ENCODE peak calls at places on chromosomes 1 and 21, in eight cellular contexts. One of them, this sample, is unnamed.

GRCh38 chr1:111595807-111596206 is 23.8 kb upstream of the RAP1A start:
- DNase-seq in HL-60: no peak
- DNase-seq in neuronal stem cell: no peak
- DNase-seq in tibial artery: no peak
- DNase-seq in A673: no peak
- DNase-seq in upper lobe of right lung: no peak
- DNase-seq in esophagus muscularis mucosa: no peak
- DNase-seq in esophagus squamous epithelium: no peak
- DNase-seq in this sample: no peak

GRCh38 chr1:172885411-172885810 is 165.3 kb downstream of the TNFSF18 start:
- DNase-seq in HL-60: no peak
- DNase-seq in neuronal stem cell: no peak
- DNase-seq in tibial artery: no peak
- DNase-seq in A673: no peak
- DNase-seq in upper lobe of right lung: no peak
- DNase-seq in esophagus muscularis mucosa: no peak
- DNase-seq in esophagus squamous epithelium: no peak
- DNase-seq in this sample: no peak

GRCh38 chr1:172414331-172414730 is 6.2 kb upstream of the C1orf105 start:
- DNase-seq in HL-60: no peak
- DNase-seq in neuronal stem cell: no peak
- DNase-seq in tibial artery: no peak
- DNase-seq in A673: no peak
- DNase-seq in upper lobe of right lung: no peak
- DNase-seq in esophagus muscularis mucosa: no peak
- DNase-seq in esophagus squamous epithelium: no peak
- DNase-seq in this sample: no peak

GRCh38 chr1:222466150-222466865 is 81.6 kb downstream of the HHIPL2 start:
- DNase-seq in HL-60: no peak
- DNase-seq in neuronal stem cell: no peak
- DNase-seq in tibial artery: no peak
- DNase-seq in A673: no peak
- DNase-seq in upper lobe of right lung: no peak
- DNase-seq in esophagus muscularis mucosa: no peak
- DNase-seq in esophagus squamous epithelium: no peak
- DNase-seq in this sample: no peak

GRCh38 chr1:59691261-59691660 is 123.5 kb upstream of the HOOK1 start:
- DNase-seq in HL-60: no peak
- DNase-seq in neuronal stem cell: no peak
- DNase-seq in tibial artery: no peak
- DNase-seq in A673: no peak
- DNase-seq in upper lobe of right lung: no peak
- DNase-seq in esophagus muscularis mucosa: peak
- DNase-seq in esophagus squamous epithelium: no peak
- DNase-seq in this sample: no peak

GRCh38 chr1:170162385-170163226 is 16.8 kb downstream of the NTMT2 start:
- DNase-seq in HL-60: no peak
- DNase-seq in neuronal stem cell: peak
- DNase-seq in tibial artery: peak
- DNase-seq in A673: no peak
- DNase-seq in upper lobe of right lung: no peak
- DNase-seq in esophagus muscularis mucosa: no peak
- DNase-seq in esophagus squamous epithelium: no peak
- DNase-seq in this sample: no peak

GRCh38 chr1:53535846-53536245 is 76.6 kb downstream of the DMRTB1 start:
- DNase-seq in HL-60: no peak
- DNase-seq in neuronal stem cell: no peak
- DNase-seq in tibial artery: no peak
- DNase-seq in A673: no peak
- DNase-seq in upper lobe of right lung: no peak
- DNase-seq in esophagus muscularis mucosa: no peak
- DNase-seq in esophagus squamous epithelium: no peak
- DNase-seq in this sample: no peak

GRCh38 chr21:38985423-38986378 is 180.0 kb downstream of the ETS2 start:
- DNase-seq in HL-60: peak
- DNase-seq in neuronal stem cell: no peak
- DNase-seq in tibial artery: peak
- DNase-seq in A673: peak
- DNase-seq in upper lobe of right lung: peak
- DNase-seq in esophagus muscularis mucosa: peak
- DNase-seq in esophagus squamous epithelium: no peak
- DNase-seq in this sample: peak

GRCh38 chr1:147635342-147635741 is 35.0 kb downstream of the ACP6 start:
- DNase-seq in HL-60: peak
- DNase-seq in neuronal stem cell: no peak
- DNase-seq in tibial artery: no peak
- DNase-seq in A673: no peak
- DNase-seq in upper lobe of right lung: no peak
- DNase-seq in esophagus muscularis mucosa: no peak
- DNase-seq in esophagus squamous epithelium: no peak
- DNase-seq in this sample: no peak

GRCh38 chr1:4048076-4048475 is 148.0 kb upstream of the C1orf174 start:
- DNase-seq in HL-60: no peak
- DNase-seq in neuronal stem cell: no peak
- DNase-seq in tibial artery: no peak
- DNase-seq in A673: no peak
- DNase-seq in upper lobe of right lung: no peak
- DNase-seq in esophagus muscularis mucosa: no peak
- DNase-seq in esophagus squamous epithelium: no peak
- DNase-seq in this sample: no peak

GRCh38 chr1:4048921-4049320 is 148.8 kb upstream of the C1orf174 start:
- DNase-seq in HL-60: no peak
- DNase-seq in neuronal stem cell: no peak
- DNase-seq in tibial artery: no peak
- DNase-seq in A673: no peak
- DNase-seq in upper lobe of right lung: no peak
- DNase-seq in esophagus muscularis mucosa: no peak
- DNase-seq in esophagus squamous epithelium: no peak
- DNase-seq in this sample: no peak

GRCh38 chr1:4047666-4048065 is 147.6 kb upstream of the C1orf174 start:
- DNase-seq in HL-60: no peak
- DNase-seq in neuronal stem cell: no peak
- DNase-seq in tibial artery: no peak
- DNase-seq in A673: no peak
- DNase-seq in upper lobe of right lung: no peak
- DNase-seq in esophagus muscularis mucosa: no peak
- DNase-seq in esophagus squamous epithelium: no peak
- DNase-seq in this sample: no peak

GRCh38 chr1:4045397-4046010 is 145.4 kb upstream of the C1orf174 start:
- DNase-seq in HL-60: no peak
- DNase-seq in neuronal stem cell: no peak
- DNase-seq in tibial artery: no peak
- DNase-seq in A673: no peak
- DNase-seq in upper lobe of right lung: no peak
- DNase-seq in esophagus muscularis mucosa: no peak
- DNase-seq in esophagus squamous epithelium: no peak
- DNase-seq in this sample: no peak

DNA sequence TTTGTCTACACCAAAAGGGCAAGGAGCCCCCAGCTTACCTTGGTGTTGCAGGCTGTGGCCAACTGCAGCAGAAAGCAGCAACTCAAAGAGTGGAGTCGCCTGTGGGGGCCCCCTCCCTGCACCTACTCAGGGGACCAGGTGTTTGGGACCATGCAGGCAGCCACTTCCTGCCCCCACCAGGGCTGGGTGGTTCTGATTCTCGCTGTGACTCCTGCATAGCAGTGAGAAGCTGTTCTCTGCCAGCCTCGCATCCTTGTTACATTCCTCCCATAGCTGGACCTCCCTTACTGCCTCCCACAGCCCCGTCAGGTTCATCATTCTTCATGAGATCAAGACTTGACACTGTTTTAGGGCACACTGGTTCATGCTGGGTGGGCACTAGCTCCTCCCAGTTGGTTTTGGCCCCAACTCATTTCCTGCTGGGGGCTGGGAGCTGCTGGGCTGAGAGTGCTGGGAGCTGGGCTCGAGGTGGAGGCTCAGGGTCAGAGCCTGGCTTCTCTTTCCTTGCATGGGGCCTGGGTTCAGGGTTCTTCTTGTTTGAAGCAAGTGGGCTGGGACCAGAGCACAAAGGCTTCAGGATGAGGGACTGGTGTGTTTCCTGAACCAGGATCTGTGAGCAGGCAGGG is 146.9 kb upstream of the C1orf174 start:
- DNase-seq in HL-60: no peak
- DNase-seq in neuronal stem cell: no peak
- DNase-seq in tibial artery: no peak
- DNase-seq in A673: no peak
- DNase-seq in upper lobe of right lung: no peak
- DNase-seq in esophagus muscularis mucosa: no peak
- DNase-seq in esophagus squamous epithelium: no peak
- DNase-seq in this sample: no peak
- H3K27ac ChIP-seq in HL-60: no peak
- H3K27ac ChIP-seq in neuronal stem cell: no peak
- H3K27ac ChIP-seq in tibial artery: no peak
- H3K27ac ChIP-seq in A673: no peak
- H3K27ac ChIP-seq in upper lobe of right lung: no peak
- H3K27ac ChIP-seq in esophagus muscularis mucosa: no peak
- H3K27ac ChIP-seq in esophagus squamous epithelium: no peak
- H3K27ac ChIP-seq in this sample: no peak

GRCh38 chr1:206478746-206479145 is 8.5 kb downstream of the IKBKE start:
- DNase-seq in HL-60: no peak
- DNase-seq in neuronal stem cell: no peak
- DNase-seq in tibial artery: no peak
- DNase-seq in A673: no peak
- DNase-seq in upper lobe of right lung: no peak
- DNase-seq in esophagus muscularis mucosa: no peak
- DNase-seq in esophagus squamous epithelium: no peak
- DNase-seq in this sample: no peak
- H3K27ac ChIP-seq in HL-60: no peak
- H3K27ac ChIP-seq in neuronal stem cell: no peak
- H3K27ac ChIP-seq in tibial artery: no peak
- H3K27ac ChIP-seq in A673: no peak
- H3K27ac ChIP-seq in upper lobe of right lung: no peak
- H3K27ac ChIP-seq in esophagus muscularis mucosa: no peak
- H3K27ac ChIP-seq in esophagus squamous epithelium: no peak
- H3K27ac ChIP-seq in this sample: no peak

GRCh38 chr1:12540580-12541273 is 77.3 kb downstream of the DHRS3 start:
- DNase-seq in HL-60: no peak
- DNase-seq in neuronal stem cell: no peak
- DNase-seq in tibial artery: peak
- DNase-seq in A673: no peak
- DNase-seq in upper lobe of right lung: no peak
- DNase-seq in esophagus muscularis mucosa: peak
- DNase-seq in esophagus squamous epithelium: no peak
- DNase-seq in this sample: no peak
- H3K27ac ChIP-seq in HL-60: no peak
- H3K27ac ChIP-seq in neuronal stem cell: peak
- H3K27ac ChIP-seq in tibial artery: peak
- H3K27ac ChIP-seq in A673: no peak
- H3K27ac ChIP-seq in upper lobe of right lung: no peak
- H3K27ac ChIP-seq in esophagus muscularis mucosa: peak
- H3K27ac ChIP-seq in esophagus squamous epithelium: peak
- H3K27ac ChIP-seq in this sample: no peak

DNA sequence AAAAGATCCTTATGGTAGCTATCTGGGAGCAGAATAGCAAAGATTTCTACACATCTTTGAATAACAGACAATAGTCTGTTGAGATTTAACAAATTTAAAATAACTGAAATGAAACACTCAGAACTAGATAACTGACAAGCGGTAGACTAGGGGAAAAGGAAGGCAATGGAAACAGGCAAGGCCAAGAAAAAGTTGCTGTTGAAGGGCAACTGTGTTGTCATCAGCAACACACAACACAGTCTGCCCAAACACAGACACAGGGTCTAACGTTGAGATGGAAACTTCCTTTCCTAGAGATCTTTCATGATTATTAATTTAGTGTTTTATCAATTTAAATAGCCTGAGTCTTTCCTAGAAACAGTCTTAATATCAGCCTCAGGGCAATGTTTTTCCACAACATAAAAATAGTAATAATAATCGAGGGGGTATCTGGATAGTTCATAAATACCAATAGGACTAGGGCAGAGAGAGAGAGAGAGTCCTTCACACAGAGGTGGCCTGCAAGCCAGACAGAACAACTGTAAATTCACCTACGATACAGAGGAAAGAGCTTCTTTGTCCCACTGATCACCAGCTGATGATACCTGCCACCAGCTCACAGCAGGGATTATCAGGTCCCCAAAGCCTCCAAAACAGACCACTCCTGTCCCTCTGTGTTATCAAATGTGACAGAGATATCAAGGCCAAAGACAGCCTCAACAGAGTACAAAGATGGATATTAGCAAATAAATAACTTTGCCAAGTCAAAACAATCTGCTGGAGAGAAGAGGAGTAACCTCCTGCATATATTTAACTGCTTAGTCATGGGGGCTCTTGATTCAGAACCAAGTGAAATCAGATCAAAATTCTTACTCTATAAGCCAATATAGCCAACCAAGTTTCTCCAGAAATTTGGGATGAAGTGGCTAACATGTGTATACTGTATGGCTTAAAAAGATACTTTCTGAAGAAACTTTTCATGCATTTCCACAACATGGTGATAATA is 245.3 kb downstream of the SLC45A1 start:
- DNase-seq in HL-60: no peak
- DNase-seq in neuronal stem cell: no peak
- DNase-seq in tibial artery: no peak
- DNase-seq in A673: no peak
- DNase-seq in upper lobe of right lung: no peak
- DNase-seq in esophagus muscularis mucosa: no peak
- DNase-seq in esophagus squamous epithelium: no peak
- DNase-seq in this sample: no peak
- H3K27ac ChIP-seq in HL-60: no peak
- H3K27ac ChIP-seq in neuronal stem cell: no peak
- H3K27ac ChIP-seq in tibial artery: no peak
- H3K27ac ChIP-seq in A673: peak
- H3K27ac ChIP-seq in upper lobe of right lung: no peak
- H3K27ac ChIP-seq in esophagus muscularis mucosa: no peak
- H3K27ac ChIP-seq in esophagus squamous epithelium: no peak
- H3K27ac ChIP-seq in this sample: no peak